ENCODE peak calls at places on chromosomes 12 and 14, in eight cellular contexts. One of them, this sample, is unnamed.

GRCh38 chr12:71551529-71551928 is 111.9 kb downstream of the LGR5 start:
- DNase-seq in dermis blood vessel endothelial cell: peak; percentile 6
- DNase-seq in iris pigment epithelial cell: peak; percentile 27
- DNase-seq in A549: peak; percentile 27
- DNase-seq in EL: peak; percentile 24
- DNase-seq in NCI-H774: no peak
- DNase-seq in GM19239: no peak
- DNase-seq in left lobe of liver: no peak
- DNase-seq in this sample: peak; percentile 24

GRCh38 chr12:49683604-49684309 is 23.4 kb downstream of the FMNL3 start:
- DNase-seq in dermis blood vessel endothelial cell: peak; percentile 26
- DNase-seq in NCI-H774: no peak
- DNase-seq in EL: no peak
- DNase-seq in GM19239: no peak
- DNase-seq in A549: no peak
- DNase-seq in left lobe of liver: no peak
- DNase-seq in iris pigment epithelial cell: no peak
- DNase-seq in this sample: no peak

GRCh38 chr12:65960820-65961691 is 136.8 kb downstream of the HMGA2 start:
- DNase-seq in left lobe of liver: no peak
- DNase-seq in A549: no peak
- DNase-seq in GM19239: no peak
- DNase-seq in NCI-H774: no peak
- DNase-seq in dermis blood vessel endothelial cell: peak; percentile 78
- DNase-seq in iris pigment epithelial cell: peak; percentile 69
- DNase-seq in EL: no peak
- DNase-seq in this sample: no peak

GRCh38 chr14:23119362-23120327 is 590 bp upstream of the CEBPE start:
- DNase-seq in NCI-H774: no peak
- DNase-seq in dermis blood vessel endothelial cell: no peak
- DNase-seq in GM19239: no peak
- DNase-seq in iris pigment epithelial cell: no peak
- DNase-seq in EL: no peak
- DNase-seq in left lobe of liver: no peak
- DNase-seq in A549: no peak
- DNase-seq in this sample: no peak

GRCh38 chr12:59808317-59808910 is 212.6 kb downstream of the SLC16A7 start:
- DNase-seq in A549: peak; percentile 28
- DNase-seq in EL: peak; percentile 32
- DNase-seq in NCI-H774: no peak
- DNase-seq in dermis blood vessel endothelial cell: peak; percentile 61
- DNase-seq in GM19239: peak; percentile 32
- DNase-seq in left lobe of liver: no peak
- DNase-seq in iris pigment epithelial cell: peak; percentile 49
- DNase-seq in this sample: peak; percentile 47

GRCh38 chr14:23043749-23044148 is 1.7 kb downstream of the PSMB11 start:
- DNase-seq in iris pigment epithelial cell: no peak
- DNase-seq in EL: no peak
- DNase-seq in GM19239: no peak
- DNase-seq in dermis blood vessel endothelial cell: no peak
- DNase-seq in A549: no peak
- DNase-seq in left lobe of liver: no peak
- DNase-seq in NCI-H774: no peak
- DNase-seq in this sample: no peak

GRCh38 chr12:69290545-69291277 is 51.3 kb downstream of the CPSF6 start:
- DNase-seq in left lobe of liver: peak; percentile 80
- DNase-seq in dermis blood vessel endothelial cell: peak; percentile 83
- DNase-seq in EL: peak; percentile 77
- DNase-seq in NCI-H774: peak; percentile 78
- DNase-seq in iris pigment epithelial cell: peak; percentile 84
- DNase-seq in A549: peak; percentile 90
- DNase-seq in GM19239: peak; percentile 45
- DNase-seq in this sample: peak; percentile 67

GRCh38 chr12:69007166-69007857 is 74.3 kb upstream of the CPM start:
- DNase-seq in EL: peak; percentile 71
- DNase-seq in dermis blood vessel endothelial cell: no peak
- DNase-seq in NCI-H774: peak; percentile 56
- DNase-seq in GM19239: no peak
- DNase-seq in iris pigment epithelial cell: peak; percentile 77
- DNase-seq in A549: peak; percentile 19
- DNase-seq in left lobe of liver: no peak
- DNase-seq in this sample: peak; percentile 60

GRCh38 chr12:104720346-104721064 is 237.6 kb downstream of the SLC41A2 start:
- DNase-seq in dermis blood vessel endothelial cell: peak; percentile 40
- DNase-seq in A549: no peak
- DNase-seq in iris pigment epithelial cell: peak; percentile 65
- DNase-seq in GM19239: peak; percentile 42
- DNase-seq in EL: peak; percentile 35
- DNase-seq in NCI-H774: no peak
- DNase-seq in left lobe of liver: no peak
- DNase-seq in this sample: peak; percentile 55

GRCh38 chr12:130457215-130457614 is 119.5 kb downstream of the PIWIL1 start:
- DNase-seq in iris pigment epithelial cell: no peak
- DNase-seq in EL: no peak
- DNase-seq in NCI-H774: no peak
- DNase-seq in GM19239: no peak
- DNase-seq in A549: no peak
- DNase-seq in dermis blood vessel endothelial cell: no peak
- DNase-seq in left lobe of liver: no peak
- DNase-seq in this sample: no peak

GRCh38 chr14:55440385-55440784 is at the start of gene TBPL2:
- DNase-seq in GM19239: no peak
- DNase-seq in EL: no peak
- DNase-seq in A549: no peak
- DNase-seq in NCI-H774: no peak
- DNase-seq in iris pigment epithelial cell: no peak
- DNase-seq in dermis blood vessel endothelial cell: peak; percentile 49
- DNase-seq in left lobe of liver: no peak
- DNase-seq in this sample: no peak

GRCh38 chr12:105852496-105852895 is 286.3 kb downstream of the NUAK1 start:
- DNase-seq in NCI-H774: no peak
- DNase-seq in iris pigment epithelial cell: no peak
- DNase-seq in EL: no peak
- DNase-seq in dermis blood vessel endothelial cell: no peak
- DNase-seq in A549: no peak
- DNase-seq in GM19239: no peak
- DNase-seq in left lobe of liver: no peak
- DNase-seq in this sample: no peak

GRCh38 chr12:981176-981828 is 9.7 kb upstream of the ERC1 start:
- DNase-seq in iris pigment epithelial cell: peak; percentile 44
- DNase-seq in left lobe of liver: no peak
- DNase-seq in EL: peak; percentile 22
- DNase-seq in GM19239: no peak
- DNase-seq in A549: no peak
- DNase-seq in NCI-H774: no peak
- DNase-seq in dermis blood vessel endothelial cell: peak; percentile 70
- DNase-seq in this sample: no peak

GRCh38 chr12:4856556-4856955 is 53.1 kb upstream of the KCNA1 start:
- DNase-seq in left lobe of liver: no peak
- DNase-seq in NCI-H774: no peak
- DNase-seq in GM19239: no peak
- DNase-seq in iris pigment epithelial cell: no peak
- DNase-seq in dermis blood vessel endothelial cell: no peak
- DNase-seq in A549: no peak
- DNase-seq in EL: no peak
- DNase-seq in this sample: no peak

GRCh38 chr14:20580242-20580641 is 7.6 kb downstream of the RNASE11 start:
- DNase-seq in A549: no peak
- DNase-seq in left lobe of liver: no peak
- DNase-seq in GM19239: no peak
- DNase-seq in EL: no peak
- DNase-seq in dermis blood vessel endothelial cell: no peak
- DNase-seq in NCI-H774: no peak
- DNase-seq in iris pigment epithelial cell: no peak
- DNase-seq in this sample: no peak

GRCh38 chr14:32473476-32473875 is 144.4 kb downstream of the AKAP6 start:
- DNase-seq in dermis blood vessel endothelial cell: no peak
- DNase-seq in GM19239: no peak
- DNase-seq in left lobe of liver: peak; percentile 76
- DNase-seq in iris pigment epithelial cell: peak; percentile 81
- DNase-seq in A549: peak; percentile 64
- DNase-seq in EL: peak; percentile 43
- DNase-seq in NCI-H774: no peak
- DNase-seq in this sample: peak; percentile 46

GRCh38 chr14:20436363-20436755 is 393 bp upstream of the KLHL33 start:
- DNase-seq in dermis blood vessel endothelial cell: no peak
- DNase-seq in left lobe of liver: no peak
- DNase-seq in GM19239: no peak
- DNase-seq in iris pigment epithelial cell: peak; percentile 84
- DNase-seq in NCI-H774: no peak
- DNase-seq in EL: peak; percentile 80
- DNase-seq in A549: no peak
- DNase-seq in this sample: peak; percentile 57

GRCh38 chr12:103012884-103013283 is 55.4 kb downstream of the ASCL1 start:
- DNase-seq in A549: no peak
- DNase-seq in iris pigment epithelial cell: no peak
- DNase-seq in dermis blood vessel endothelial cell: no peak
- DNase-seq in GM19239: no peak
- DNase-seq in NCI-H774: no peak
- DNase-seq in EL: no peak
- DNase-seq in left lobe of liver: no peak
- DNase-seq in this sample: no peak

GRCh38 chr12:19997996-19998395 is 370.3 kb upstream of the PDE3A start:
- DNase-seq in left lobe of liver: no peak
- DNase-seq in GM19239: no peak
- DNase-seq in iris pigment epithelial cell: peak; percentile 34
- DNase-seq in A549: no peak
- DNase-seq in NCI-H774: no peak
- DNase-seq in EL: peak; percentile 8
- DNase-seq in dermis blood vessel endothelial cell: no peak
- DNase-seq in this sample: no peak

GRCh38 chr12:30166416-30166815 is 382.7 kb upstream of the TMTC1 start:
- DNase-seq in GM19239: no peak
- DNase-seq in EL: no peak
- DNase-seq in iris pigment epithelial cell: no peak
- DNase-seq in A549: no peak
- DNase-seq in left lobe of liver: no peak
- DNase-seq in dermis blood vessel endothelial cell: no peak
- DNase-seq in NCI-H774: no peak
- DNase-seq in this sample: no peak

GRCh38 chr14:92922883-92923743 is at the start of gene CHGA:
- DNase-seq in GM19239: peak; percentile 59
- DNase-seq in NCI-H774: peak; percentile 67
- DNase-seq in A549: peak; percentile 38
- DNase-seq in left lobe of liver: no peak
- DNase-seq in iris pigment epithelial cell: peak; percentile 37
- DNase-seq in dermis blood vessel endothelial cell: peak; percentile 70
- DNase-seq in EL: peak; percentile 12
- DNase-seq in this sample: peak; percentile 86

GRCh38 chr14:94797887-94798286 is 28.0 kb upstream of the GSC start:
- DNase-seq in A549: no peak
- DNase-seq in iris pigment epithelial cell: no peak
- DNase-seq in NCI-H774: no peak
- DNase-seq in GM19239: no peak
- DNase-seq in dermis blood vessel endothelial cell: no peak
- DNase-seq in EL: no peak
- DNase-seq in left lobe of liver: no peak
- DNase-seq in this sample: no peak

GRCh38 chr14:91149462-91149861 is 35.6 kb downstream of the DGLUCY start:
- DNase-seq in A549: peak; percentile 82
- DNase-seq in EL: peak; percentile 97
- DNase-seq in left lobe of liver: peak; percentile 85
- DNase-seq in NCI-H774: no peak
- DNase-seq in GM19239: no peak
- DNase-seq in iris pigment epithelial cell: peak; percentile 100
- DNase-seq in dermis blood vessel endothelial cell: peak; percentile 78
- DNase-seq in this sample: peak; percentile 90

GRCh38 chr12:13154027-13154538 is 42.4 kb upstream of the EMP1 start:
- DNase-seq in GM19239: no peak
- DNase-seq in EL: peak; percentile 36
- DNase-seq in iris pigment epithelial cell: peak; percentile 40
- DNase-seq in left lobe of liver: no peak
- DNase-seq in NCI-H774: no peak
- DNase-seq in dermis blood vessel endothelial cell: no peak
- DNase-seq in A549: no peak
- DNase-seq in this sample: no peak

GRCh38 chr12:64634508-64635092 is 24.3 kb downstream of the RASSF3 start:
- DNase-seq in iris pigment epithelial cell: no peak
- DNase-seq in EL: no peak
- DNase-seq in dermis blood vessel endothelial cell: no peak
- DNase-seq in GM19239: no peak
- DNase-seq in NCI-H774: no peak
- DNase-seq in A549: no peak
- DNase-seq in left lobe of liver: no peak
- DNase-seq in this sample: no peak

This sample was measured in AG20443.